ENCODE peak calls at places on chromosomes 2 and 18, in six cellular contexts. O is kidney, T is GM23248, V is heart left ventricle, N is psoas muscle, M is heart right ventricle. Y is an unnamed sample. For H3K9me3, the result is how much of the 10 kb centered on the place peaks cover.

GRCh38 chr2:230658877-230659652 is 53.6 kb upstream of the CAB39 start:
- DNase-seq in V (no peak), M (no peak), O (no peak), T (no peak), N (no peak), Y (no peak)

GRCh38 chr2:111041398-111042202 is 79.1 kb upstream of the BCL2L11 start:
- DNase-seq in M (no peak), N (no peak), V (no peak), T (no peak), O (peak), Y (no peak)

GRCh38 chr18:3935316-3935715 is 485.3 kb downstream of the TGIF1 start:
- DNase-seq in T (no peak), V (no peak), N (no peak), M (no peak), O (no peak), Y (no peak)

GRCh38 chr2:154203902-154204301 is 332.2 kb downstream of the GALNT13 start:
- DNase-seq in N (no peak), M (no peak), T (no peak), V (no peak), O (no peak), Y (no peak)

GRCh38 chr18:53380063-53380639 is 844.3 kb downstream of the MBD2 start:
- DNase-seq in O (no peak), V (no peak), T (peak), M (no peak), N (no peak), Y (no peak)

GRCh38 chr2:158904126-158904525 is 64.3 kb upstream of the TANC1 start:
- DNase-seq in M (no peak), V (no peak), T (peak), O (no peak), N (no peak), Y (no peak)

GRCh38 chr2:121135168-121135853 is 149.7 kb downstream of the TFCP2L1 start:
- DNase-seq in N (no peak), V (no peak), M (no peak), O (no peak), T (no peak), Y (no peak)

GRCh38 chr2:217434183-217434620 is 568.6 kb downstream of the TNS1 start:
- DNase-seq in V (peak), M (peak), N (peak), O (peak), T (peak), Y (peak)

GRCh38 chr2:28713582-28714292 is 37.9 kb upstream of the PPP1CB start:
- DNase-seq in V (no peak), T (peak), O (no peak), N (no peak), M (no peak), Y (no peak)

GRCh38 chr18:37567061-37567993 is 1.7 kb upstream of the CELF4 start:
- DNase-seq in O (no peak), T (peak), V (no peak), N (no peak), M (no peak), Y (no peak)
- H3K4me3 ChIP-seq in O (peak), T (peak), V (peak), N (peak), M (peak), Y (peak)

DNA sequence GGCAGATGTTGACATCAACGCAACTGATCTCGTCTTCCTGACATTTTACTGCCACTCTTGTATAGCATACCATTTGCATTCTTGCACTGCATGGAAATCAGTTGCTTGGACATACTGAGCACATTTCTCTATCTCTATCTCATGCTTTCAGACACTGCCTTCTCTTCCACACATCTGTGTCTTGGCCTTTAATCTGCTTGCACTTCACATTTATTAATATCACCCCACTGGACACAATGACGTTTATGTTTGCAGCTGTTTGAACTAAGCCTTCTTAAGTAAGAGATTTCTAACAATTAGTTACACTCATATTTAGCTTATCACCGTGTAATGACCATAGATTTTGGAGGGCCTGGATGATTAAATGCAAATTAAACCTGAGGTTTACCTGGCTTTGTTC is 229.8 kb upstream of the CDH19 start:
- DNase-seq in O (no peak), M (no peak), T (no peak), V (no peak), N (no peak), Y (no peak)
- H3K9me3 ChIP-seq in O (under half), M (under half), T (under half), V (under half), N (under half), Y (under half)

DNA sequence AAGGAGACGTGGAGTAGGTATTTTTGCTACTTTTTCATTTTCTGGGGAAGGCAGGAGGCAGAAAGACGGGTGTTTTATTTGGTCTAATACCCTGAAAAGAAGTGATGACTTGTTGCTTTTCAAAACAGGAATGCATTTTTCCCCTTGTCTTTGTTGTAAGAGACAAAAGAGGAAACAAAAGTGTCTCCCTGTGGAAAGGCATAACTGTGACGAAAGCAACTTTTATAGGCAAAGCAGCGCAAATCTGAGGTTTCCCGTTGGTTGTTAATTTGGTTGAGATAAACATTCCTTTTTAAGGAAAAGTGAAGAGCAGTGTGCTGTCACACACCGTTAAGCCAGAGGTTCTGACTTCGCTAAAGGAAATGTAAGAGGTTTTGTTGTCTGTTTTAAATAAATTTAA is 3.4 kb downstream of the FZD7 start:
- DNase-seq in M (no peak), V (no peak), N (no peak), O (no peak), T (peak), Y (no peak)
- H3K4me3 ChIP-seq in M (peak), V (peak), N (peak), O (peak), T (peak), Y (peak)

DNA sequence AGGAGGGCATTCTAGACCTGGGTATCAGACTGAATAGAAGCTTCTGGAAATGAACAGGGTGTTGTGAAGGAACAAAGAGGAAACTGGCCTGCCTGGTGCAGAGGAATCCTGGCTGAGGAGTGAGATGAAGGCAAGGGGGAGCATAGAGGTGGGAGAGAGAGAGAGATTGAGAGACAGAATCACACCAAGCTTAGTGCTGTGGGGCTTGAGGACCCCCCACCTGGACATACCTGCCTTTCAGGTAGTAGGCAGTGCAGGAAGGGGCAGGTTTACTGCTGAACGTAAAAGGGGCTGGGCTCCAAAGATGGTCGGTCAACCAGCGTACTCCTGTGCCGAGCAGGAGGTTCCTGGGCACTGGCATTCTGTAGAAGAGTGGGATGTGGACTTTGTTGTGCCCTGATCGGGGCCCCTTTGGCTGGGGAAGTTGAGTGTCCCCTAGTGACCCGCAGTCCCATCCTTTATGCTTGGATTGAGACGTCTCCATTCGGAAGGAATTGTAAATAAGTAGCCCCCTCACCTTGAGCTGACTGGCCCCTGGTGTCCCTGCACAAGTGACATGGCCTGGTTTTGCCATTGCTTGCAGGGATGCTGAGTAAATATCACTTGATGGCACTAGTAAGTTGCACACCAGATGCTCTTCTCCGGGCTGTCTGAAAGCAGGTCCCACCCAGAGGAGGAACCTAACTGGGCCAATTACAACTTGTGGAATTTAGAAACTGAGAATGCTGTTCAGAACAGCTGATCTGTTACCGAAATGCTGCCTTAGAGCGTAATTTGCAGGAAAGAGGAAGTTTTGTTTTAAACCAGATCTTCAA is 1.4 kb downstream of the UBE2F start:
- DNase-seq in M (peak), T (peak), O (no peak), V (peak), N (no peak), Y (no peak)
- H3K9me3 ChIP-seq in M (under half), T (under half), O (under half), V (under half), N (under half), Y (under half)

GRCh38 chr18:48929951-48930713 is 20.6 kb downstream of the SMAD7 start:
- DNase-seq in V (peak), T (peak), N (no peak), M (no peak), O (peak), Y (no peak)
- H3K4me3 ChIP-seq in V (no peak), T (peak), N (no peak), M (peak), O (peak), Y (no peak)

DNA sequence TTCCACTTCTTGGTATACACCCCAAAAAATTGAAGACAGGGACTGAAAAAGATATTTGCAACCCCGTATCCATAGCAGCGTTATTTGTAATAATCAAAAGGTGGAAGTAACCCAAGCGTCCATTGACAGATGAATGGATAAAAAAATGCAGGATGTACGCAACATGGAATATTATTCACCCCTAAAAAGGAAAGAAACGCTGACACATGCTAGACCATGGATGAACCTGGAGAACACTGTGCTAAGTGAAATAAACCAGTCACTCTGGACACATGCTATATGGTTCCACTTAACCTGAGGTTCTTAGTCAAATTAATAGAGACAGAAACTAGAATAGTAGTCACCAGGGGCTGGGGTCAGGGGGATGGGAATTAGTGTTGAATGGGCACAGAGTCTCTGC is 38.6 kb upstream of the PRLH start:
- DNase-seq in M (no peak), T (no peak), V (no peak), N (no peak), O (no peak), Y (no peak)
- H3K9me3 ChIP-seq in M (under half), T (under half), V (under half), N (under half), O (under half), Y (under half)